ENCODE peak calls at places on chromosomes 5 and 9, in five cellular contexts. One of them, this sample, is unnamed.

GRCh38 chr9:128933731-128934130 is 12.9 kb downstream of the PHYHD1 start:
- DNase-seq in T-helper 9 cell: no peak
- DNase-seq in Caco-2: no peak
- DNase-seq in uterus: peak
- DNase-seq in Calu3: no peak
- DNase-seq in this sample: no peak

GRCh38 chr5:178801021-178801420 is 58.7 kb upstream of the ZNF354B start:
- DNase-seq in T-helper 9 cell: no peak
- DNase-seq in Caco-2: no peak
- DNase-seq in uterus: no peak
- DNase-seq in Calu3: no peak
- DNase-seq in this sample: no peak

GRCh38 chr9:117936185-117936758 is 232.1 kb downstream of the TLR4 start:
- DNase-seq in T-helper 9 cell: no peak
- DNase-seq in Caco-2: no peak
- DNase-seq in uterus: no peak
- DNase-seq in Calu3: no peak
- DNase-seq in this sample: no peak

GRCh38 chr5:56449071-56449470 is 215.9 kb upstream of the ANKRD55 start:
- DNase-seq in T-helper 9 cell: no peak
- DNase-seq in Caco-2: no peak
- DNase-seq in uterus: no peak
- DNase-seq in Calu3: no peak
- DNase-seq in this sample: no peak

GRCh38 chr9:133825555-133826198 is 87.5 kb upstream of the SARDH start:
- DNase-seq in T-helper 9 cell: no peak
- DNase-seq in Caco-2: no peak
- DNase-seq in uterus: no peak
- DNase-seq in Calu3: no peak
- DNase-seq in this sample: no peak

GRCh38 chr9:36903541-36904435 is 130.3 kb downstream of the PAX5 start:
- DNase-seq in T-helper 9 cell: no peak
- DNase-seq in Caco-2: no peak
- DNase-seq in uterus: no peak
- DNase-seq in Calu3: peak
- DNase-seq in this sample: peak

GRCh38 chr9:7196467-7196866 is 438.7 kb downstream of the KDM4C start:
- DNase-seq in T-helper 9 cell: no peak
- DNase-seq in Caco-2: no peak
- DNase-seq in uterus: no peak
- DNase-seq in Calu3: no peak
- DNase-seq in this sample: no peak

GRCh38 chr9:109717342-109717741 is 62.7 kb upstream of the PALM2AKAP2 start:
- DNase-seq in T-helper 9 cell: no peak
- DNase-seq in Caco-2: no peak
- DNase-seq in uterus: no peak
- DNase-seq in Calu3: no peak
- DNase-seq in this sample: no peak

GRCh38 chr5:2725957-2726356 is 25.5 kb downstream of the IRX2 start:
- DNase-seq in T-helper 9 cell: no peak
- DNase-seq in Caco-2: no peak
- DNase-seq in uterus: no peak
- DNase-seq in Calu3: no peak
- DNase-seq in this sample: no peak

GRCh38 chr5:79225026-79225425 is 10.9 kb upstream of the JMY start:
- DNase-seq in T-helper 9 cell: no peak
- DNase-seq in Caco-2: no peak
- DNase-seq in uterus: no peak
- DNase-seq in Calu3: no peak
- DNase-seq in this sample: no peak

GRCh38 chr9:35771524-35771923 is 17.4 kb upstream of the MSMP start:
- DNase-seq in T-helper 9 cell: no peak
- DNase-seq in Caco-2: no peak
- DNase-seq in uterus: no peak
- DNase-seq in Calu3: peak
- DNase-seq in this sample: peak

GRCh38 chr9:83355024-83355444 is 183.2 kb downstream of the FRMD3 start:
- DNase-seq in T-helper 9 cell: no peak
- DNase-seq in Caco-2: no peak
- DNase-seq in uterus: no peak
- DNase-seq in Calu3: no peak
- DNase-seq in this sample: no peak

GRCh38 chr9:76818271-76818670 is 54.0 kb downstream of the PCA3 start:
- DNase-seq in T-helper 9 cell: no peak
- DNase-seq in Caco-2: no peak
- DNase-seq in uterus: peak
- DNase-seq in Calu3: peak
- DNase-seq in this sample: peak

GRCh38 chr9:74729129-74729710 is 158.5 kb downstream of the TRPM6 start:
- DNase-seq in T-helper 9 cell: no peak
- DNase-seq in Caco-2: no peak
- DNase-seq in uterus: no peak
- DNase-seq in Calu3: no peak
- DNase-seq in this sample: no peak

GRCh38 chr9:134057311-134057665 is 10.5 kb downstream of the BRD3 start:
- DNase-seq in T-helper 9 cell: no peak
- DNase-seq in Caco-2: no peak
- DNase-seq in uterus: no peak
- DNase-seq in Calu3: no peak
- DNase-seq in this sample: no peak

GRCh38 chr5:1460054-1460682 is 14.9 kb upstream of the SLC6A3 start:
- DNase-seq in T-helper 9 cell: no peak
- DNase-seq in Caco-2: no peak
- DNase-seq in uterus: no peak
- DNase-seq in Calu3: no peak
- DNase-seq in this sample: no peak

GRCh38 chr5:135072357-135073247 is 38.6 kb upstream of the PITX1 start:
- DNase-seq in T-helper 9 cell: no peak
- DNase-seq in Caco-2: no peak
- DNase-seq in uterus: no peak
- DNase-seq in Calu3: no peak
- DNase-seq in this sample: no peak

GRCh38 chr9:6921335-6921734 is 163.6 kb downstream of the KDM4C start:
- DNase-seq in T-helper 9 cell: no peak
- DNase-seq in Caco-2: no peak
- DNase-seq in uterus: no peak
- DNase-seq in Calu3: no peak
- DNase-seq in this sample: no peak

GRCh38 chr5:96614110-96614691 is 48.0 kb upstream of the CAST start:
- DNase-seq in T-helper 9 cell: peak
- DNase-seq in Caco-2: peak
- DNase-seq in uterus: peak
- DNase-seq in Calu3: peak
- DNase-seq in this sample: peak

GRCh38 chr5:177133119-177133844 is at the start of gene NSD1:
- DNase-seq in T-helper 9 cell: peak
- DNase-seq in Caco-2: peak
- DNase-seq in uterus: peak
- DNase-seq in Calu3: peak
- DNase-seq in this sample: peak

GRCh38 chr5:95734916-95735315 is 3.8 kb downstream of the RHOBTB3 start:
- DNase-seq in T-helper 9 cell: no peak
- DNase-seq in Caco-2: no peak
- DNase-seq in uterus: no peak
- DNase-seq in Calu3: no peak
- DNase-seq in this sample: no peak

GRCh38 chr9:131255731-131256197 is 20.5 kb downstream of the FAM78A start:
- DNase-seq in T-helper 9 cell: no peak
- DNase-seq in Caco-2: no peak
- DNase-seq in uterus: no peak
- DNase-seq in Calu3: no peak
- DNase-seq in this sample: no peak

GRCh38 chr5:167244583-167244982 is 1046.9 kb upstream of the WWC1 start:
- DNase-seq in T-helper 9 cell: no peak
- DNase-seq in Caco-2: peak
- DNase-seq in uterus: no peak
- DNase-seq in Calu3: peak
- DNase-seq in this sample: no peak